ENCODE peak calls at places on chromosomes 11 and 22, in ten cellular contexts. One of them, this sample, is unnamed.

GRCh38 chr11:43825217-43825816 is 55.3 kb upstream of the ALKBH3 start:
- DNase-seq in B cell: no peak
- DNase-seq in kidney: no peak
- DNase-seq in T-helper 2 cell: no peak
- DNase-seq in memory B cell: no peak
- DNase-seq in ELF-1: no peak
- DNase-seq in amniotic stem cell: no peak
- DNase-seq in aorta: no peak
- DNase-seq in head of caudate nucleus: peak
- DNase-seq in NCI-H524: no peak
- DNase-seq in this sample: no peak

GRCh38 chr22:33051960-33052839 is 6.0 kb downstream of the SYN3 start:
- DNase-seq in ELF-1: peak
- DNase-seq in aorta: no peak
- DNase-seq in kidney: no peak
- DNase-seq in memory B cell: no peak
- DNase-seq in head of caudate nucleus: no peak
- DNase-seq in T-helper 2 cell: no peak
- DNase-seq in NCI-H524: no peak
- DNase-seq in amniotic stem cell: no peak
- DNase-seq in B cell: no peak
- DNase-seq in this sample: no peak

GRCh38 chr11:76313913-76314740 is 66.8 kb downstream of the THAP12 start:
- DNase-seq in kidney: peak
- DNase-seq in amniotic stem cell: no peak
- DNase-seq in ELF-1: peak
- DNase-seq in memory B cell: no peak
- DNase-seq in NCI-H524: no peak
- DNase-seq in B cell: no peak
- DNase-seq in T-helper 2 cell: no peak
- DNase-seq in head of caudate nucleus: no peak
- DNase-seq in aorta: no peak
- DNase-seq in this sample: no peak

GRCh38 chr11:69950120-69950519 is 128.0 kb upstream of the ANO1 start:
- DNase-seq in ELF-1: peak
- DNase-seq in NCI-H524: peak
- DNase-seq in T-helper 2 cell: no peak
- DNase-seq in memory B cell: no peak
- DNase-seq in kidney: peak
- DNase-seq in amniotic stem cell: no peak
- DNase-seq in B cell: no peak
- DNase-seq in head of caudate nucleus: no peak
- DNase-seq in aorta: peak
- DNase-seq in this sample: no peak

GRCh38 chr22:36252754-36253522 is at the start of gene APOL1:
- DNase-seq in aorta: no peak
- DNase-seq in amniotic stem cell: no peak
- DNase-seq in T-helper 2 cell: no peak
- DNase-seq in kidney: peak
- DNase-seq in B cell: peak
- DNase-seq in head of caudate nucleus: peak
- DNase-seq in NCI-H524: no peak
- DNase-seq in ELF-1: no peak
- DNase-seq in memory B cell: peak
- DNase-seq in this sample: no peak

GRCh38 chr22:29994027-29994715 is 86.1 kb upstream of the HORMAD2 start:
- DNase-seq in aorta: no peak
- DNase-seq in ELF-1: no peak
- DNase-seq in kidney: no peak
- DNase-seq in B cell: no peak
- DNase-seq in amniotic stem cell: no peak
- DNase-seq in NCI-H524: no peak
- DNase-seq in memory B cell: no peak
- DNase-seq in head of caudate nucleus: no peak
- DNase-seq in T-helper 2 cell: no peak
- DNase-seq in this sample: no peak

GRCh38 chr22:19330865-19331418 is 39.4 kb upstream of the CLTCL1 start:
- DNase-seq in amniotic stem cell: no peak
- DNase-seq in head of caudate nucleus: no peak
- DNase-seq in NCI-H524: no peak
- DNase-seq in B cell: no peak
- DNase-seq in ELF-1: no peak
- DNase-seq in memory B cell: no peak
- DNase-seq in kidney: no peak
- DNase-seq in aorta: no peak
- DNase-seq in T-helper 2 cell: no peak
- DNase-seq in this sample: no peak

GRCh38 chr11:2330696-2331095 is 28.9 kb downstream of the TSPAN32 start:
- DNase-seq in kidney: no peak
- DNase-seq in T-helper 2 cell: no peak
- DNase-seq in memory B cell: no peak
- DNase-seq in B cell: no peak
- DNase-seq in ELF-1: no peak
- DNase-seq in aorta: no peak
- DNase-seq in head of caudate nucleus: no peak
- DNase-seq in amniotic stem cell: no peak
- DNase-seq in NCI-H524: no peak
- DNase-seq in this sample: no peak

GRCh38 chr11:110645253-110645652 is 67.0 kb downstream of the ARHGAP20 start:
- DNase-seq in T-helper 2 cell: no peak
- DNase-seq in B cell: no peak
- DNase-seq in NCI-H524: no peak
- DNase-seq in memory B cell: no peak
- DNase-seq in aorta: no peak
- DNase-seq in ELF-1: no peak
- DNase-seq in amniotic stem cell: no peak
- DNase-seq in head of caudate nucleus: no peak
- DNase-seq in kidney: no peak
- DNase-seq in this sample: no peak

GRCh38 chr11:129968611-129969419 is 33.8 kb downstream of the PRDM10 start:
- DNase-seq in memory B cell: no peak
- DNase-seq in head of caudate nucleus: no peak
- DNase-seq in amniotic stem cell: no peak
- DNase-seq in kidney: peak
- DNase-seq in aorta: no peak
- DNase-seq in T-helper 2 cell: no peak
- DNase-seq in ELF-1: no peak
- DNase-seq in B cell: no peak
- DNase-seq in NCI-H524: no peak
- DNase-seq in this sample: no peak

GRCh38 chr11:2251138-2251537 is 19.2 kb downstream of the ASCL2 start:
- DNase-seq in memory B cell: no peak
- DNase-seq in B cell: no peak
- DNase-seq in NCI-H524: no peak
- DNase-seq in kidney: no peak
- DNase-seq in amniotic stem cell: no peak
- DNase-seq in aorta: no peak
- DNase-seq in head of caudate nucleus: no peak
- DNase-seq in T-helper 2 cell: no peak
- DNase-seq in ELF-1: peak
- DNase-seq in this sample: no peak

GRCh38 chr22:42680648-42681047 is 31.5 kb upstream of the CYB5R3 start:
- DNase-seq in kidney: no peak
- DNase-seq in ELF-1: no peak
- DNase-seq in B cell: no peak
- DNase-seq in amniotic stem cell: peak
- DNase-seq in T-helper 2 cell: no peak
- DNase-seq in memory B cell: no peak
- DNase-seq in aorta: no peak
- DNase-seq in head of caudate nucleus: no peak
- DNase-seq in NCI-H524: no peak
- DNase-seq in this sample: peak

GRCh38 chr11:33157103-33158027 is 3.9 kb downstream of the CSTF3 start:
- DNase-seq in kidney: no peak
- DNase-seq in B cell: no peak
- DNase-seq in memory B cell: no peak
- DNase-seq in ELF-1: no peak
- DNase-seq in amniotic stem cell: no peak
- DNase-seq in aorta: no peak
- DNase-seq in head of caudate nucleus: no peak
- DNase-seq in T-helper 2 cell: no peak
- DNase-seq in NCI-H524: no peak
- DNase-seq in this sample: no peak

GRCh38 chr11:10322401-10322800 is 17.5 kb downstream of the ADM start:
- DNase-seq in NCI-H524: no peak
- DNase-seq in aorta: no peak
- DNase-seq in memory B cell: no peak
- DNase-seq in kidney: no peak
- DNase-seq in ELF-1: no peak
- DNase-seq in amniotic stem cell: no peak
- DNase-seq in B cell: no peak
- DNase-seq in head of caudate nucleus: no peak
- DNase-seq in T-helper 2 cell: no peak
- DNase-seq in this sample: no peak

GRCh38 chr11:102177974-102178631 is 67.9 kb downstream of the YAP1 start:
- DNase-seq in T-helper 2 cell: no peak
- DNase-seq in memory B cell: no peak
- DNase-seq in B cell: no peak
- DNase-seq in kidney: no peak
- DNase-seq in head of caudate nucleus: no peak
- DNase-seq in ELF-1: peak
- DNase-seq in amniotic stem cell: peak
- DNase-seq in NCI-H524: no peak
- DNase-seq in aorta: no peak
- DNase-seq in this sample: peak

GRCh38 chr11:8610532-8611116 is 16.6 kb upstream of the STK33 start:
- DNase-seq in head of caudate nucleus: peak
- DNase-seq in memory B cell: no peak
- DNase-seq in T-helper 2 cell: no peak
- DNase-seq in kidney: no peak
- DNase-seq in ELF-1: no peak
- DNase-seq in aorta: no peak
- DNase-seq in B cell: no peak
- DNase-seq in NCI-H524: no peak
- DNase-seq in amniotic stem cell: no peak
- DNase-seq in this sample: no peak

GRCh38 chr22:44351685-44352377 is 39.1 kb upstream of the SHISAL1 start:
- DNase-seq in aorta: peak
- DNase-seq in ELF-1: peak
- DNase-seq in B cell: no peak
- DNase-seq in NCI-H524: peak
- DNase-seq in kidney: peak
- DNase-seq in head of caudate nucleus: no peak
- DNase-seq in T-helper 2 cell: no peak
- DNase-seq in amniotic stem cell: peak
- DNase-seq in memory B cell: no peak
- DNase-seq in this sample: no peak

GRCh38 chr11:69173925-69174591 is 18.3 kb downstream of the SMIM38 start:
- DNase-seq in memory B cell: no peak
- DNase-seq in T-helper 2 cell: no peak
- DNase-seq in B cell: no peak
- DNase-seq in head of caudate nucleus: no peak
- DNase-seq in ELF-1: no peak
- DNase-seq in kidney: no peak
- DNase-seq in aorta: peak
- DNase-seq in NCI-H524: no peak
- DNase-seq in amniotic stem cell: no peak
- DNase-seq in this sample: no peak

GRCh38 chr11:8019671-8020597 is 32.8 kb downstream of the EIF3F start:
- DNase-seq in T-helper 2 cell: no peak
- DNase-seq in B cell: no peak
- DNase-seq in amniotic stem cell: peak
- DNase-seq in ELF-1: no peak
- DNase-seq in head of caudate nucleus: peak
- DNase-seq in aorta: peak
- DNase-seq in memory B cell: peak
- DNase-seq in NCI-H524: peak
- DNase-seq in kidney: peak
- DNase-seq in this sample: no peak

GRCh38 chr11:106156290-106156937 is 79.0 kb downstream of the AASDHPPT start:
- DNase-seq in NCI-H524: no peak
- DNase-seq in B cell: no peak
- DNase-seq in ELF-1: no peak
- DNase-seq in amniotic stem cell: peak
- DNase-seq in memory B cell: no peak
- DNase-seq in T-helper 2 cell: no peak
- DNase-seq in head of caudate nucleus: peak
- DNase-seq in aorta: no peak
- DNase-seq in kidney: no peak
- DNase-seq in this sample: peak

GRCh38 chr22:39960791-39961746 is 872 bp downstream of the TMA7B start:
- DNase-seq in head of caudate nucleus: no peak
- DNase-seq in aorta: no peak
- DNase-seq in B cell: no peak
- DNase-seq in T-helper 2 cell: no peak
- DNase-seq in amniotic stem cell: no peak
- DNase-seq in kidney: no peak
- DNase-seq in memory B cell: no peak
- DNase-seq in ELF-1: no peak
- DNase-seq in NCI-H524: no peak
- DNase-seq in this sample: peak

GRCh38 chr11:134339756-134340155 is 8.0 kb downstream of the GLB1L2 start:
- DNase-seq in T-helper 2 cell: no peak
- DNase-seq in aorta: no peak
- DNase-seq in ELF-1: no peak
- DNase-seq in amniotic stem cell: no peak
- DNase-seq in memory B cell: no peak
- DNase-seq in head of caudate nucleus: no peak
- DNase-seq in B cell: no peak
- DNase-seq in kidney: no peak
- DNase-seq in NCI-H524: no peak
- DNase-seq in this sample: no peak

GRCh38 chr11:7673724-7674434 is 579 bp upstream of the CYB5R2 start:
- DNase-seq in head of caudate nucleus: no peak
- DNase-seq in kidney: peak
- DNase-seq in B cell: no peak
- DNase-seq in ELF-1: peak
- DNase-seq in T-helper 2 cell: no peak
- DNase-seq in memory B cell: no peak
- DNase-seq in amniotic stem cell: no peak
- DNase-seq in aorta: peak
- DNase-seq in NCI-H524: no peak
- DNase-seq in this sample: no peak

GRCh38 chr11:71096751-71097388 is 155.5 kb downstream of the SHANK2 start:
- DNase-seq in ELF-1: no peak
- DNase-seq in head of caudate nucleus: no peak
- DNase-seq in aorta: peak
- DNase-seq in T-helper 2 cell: no peak
- DNase-seq in memory B cell: no peak
- DNase-seq in kidney: peak
- DNase-seq in NCI-H524: no peak
- DNase-seq in amniotic stem cell: no peak
- DNase-seq in B cell: no peak
- DNase-seq in this sample: no peak

GRCh38 chr22:45639747-45640102 is 31.9 kb upstream of the ATXN10 start:
- DNase-seq in NCI-H524: no peak
- DNase-seq in T-helper 2 cell: no peak
- DNase-seq in ELF-1: no peak
- DNase-seq in memory B cell: no peak
- DNase-seq in kidney: no peak
- DNase-seq in aorta: no peak
- DNase-seq in B cell: no peak
- DNase-seq in head of caudate nucleus: no peak
- DNase-seq in amniotic stem cell: no peak
- DNase-seq in this sample: no peak

GRCh38 chr22:39459681-39460080 is 2.9 kb downstream of the MGAT3 start:
- DNase-seq in memory B cell: no peak
- DNase-seq in T-helper 2 cell: no peak
- DNase-seq in aorta: no peak
- DNase-seq in NCI-H524: no peak
- DNase-seq in kidney: no peak
- DNase-seq in ELF-1: no peak
- DNase-seq in B cell: no peak
- DNase-seq in amniotic stem cell: no peak
- DNase-seq in head of caudate nucleus: no peak
- DNase-seq in this sample: no peak

GRCh38 chr22:46352691-46353386 is 17.3 kb downstream of the TRMU start:
- DNase-seq in head of caudate nucleus: peak
- DNase-seq in T-helper 2 cell: no peak
- DNase-seq in kidney: peak
- DNase-seq in amniotic stem cell: no peak
- DNase-seq in aorta: peak
- DNase-seq in NCI-H524: peak
- DNase-seq in ELF-1: no peak
- DNase-seq in memory B cell: peak
- DNase-seq in B cell: peak
- DNase-seq in this sample: no peak

This sample was measured in brain pericyte.